ENCODE peak calls at places on chromosomes 16 and 17, in seven cellular contexts. W is cardiac muscle cell; D is stomach; Q is brain microvascular endothelial cell; H is heart left ventricle; U is adrenal gland; F is CD4-positive, CD25-positive, alpha-beta regulatory T cell. E is an unnamed sample.
A peak's percentile ranks its signal among the peaks of the same experiment; 100 is the strongest.

GRCh38 chr16:9138731-9139501 is 47.5 kb downstream of the HAPSTR1 start:
- DNase-seq in F (peak; percentile 44), U (peak; percentile 65), D (peak; percentile 67), H (peak; percentile 73), Q (peak; percentile 55), W (peak; percentile 73), E (no peak)

GRCh38 chr16:60110531-60110930 is 1376.4 kb upstream of the GOT2 start:
- DNase-seq in D (no peak), W (no peak), H (no peak), F (no peak), U (no peak), Q (no peak), E (no peak)

GRCh38 chr16:49003992-49004391 is 277.6 kb downstream of the CBLN1 start:
- DNase-seq in W (no peak), U (no peak), F (no peak), H (no peak), Q (no peak), D (no peak), E (no peak)

GRCh38 chr16:49635009-49635350 is 220.9 kb downstream of the ZNF423 start:
- DNase-seq in W (no peak), F (no peak), Q (no peak), H (no peak), D (no peak), U (no peak), E (no peak)

GRCh38 chr17:57553525-57553924 is 191.6 kb downstream of the CCDC182 start:
- DNase-seq in H (no peak), D (no peak), W (peak; percentile 83), Q (no peak), F (no peak), U (peak; percentile 87), E (no peak)

GRCh38 chr17:42679001-42679491 is 2.3 kb upstream of the PLEKHH3 start:
- DNase-seq in U (peak; percentile 36), W (peak; percentile 62), F (no peak), Q (peak; percentile 45), D (peak; percentile 63), H (no peak), E (no peak)

GRCh38 chr16:4217246-4218131 is 24.4 kb downstream of the SRL start:
- DNase-seq in U (no peak), Q (no peak), D (no peak), W (peak; percentile 70), H (peak; percentile 77), F (no peak), E (no peak)

GRCh38 chr16:932831-933330 is 37.9 kb downstream of the LMF1 start:
- DNase-seq in H (no peak), Q (no peak), F (no peak), U (no peak), D (no peak), W (no peak), E (no peak)

GRCh38 chr16:19438739-19439138 is 21.1 kb downstream of the TMC5 start:
- DNase-seq in D (no peak), W (no peak), F (no peak), H (no peak), U (no peak), Q (no peak), E (no peak)

GRCh38 chr17:72165202-72165972 is 44.6 kb downstream of the SOX9 start:
- DNase-seq in W (no peak), Q (no peak), F (no peak), U (no peak), H (no peak), D (no peak), E (no peak)

GRCh38 chr17:10162034-10162433 is 36.4 kb downstream of the GAS7 start:
- DNase-seq in D (no peak), F (no peak), U (no peak), Q (no peak), H (no peak), W (peak; percentile 34), E (no peak)

GRCh38 chr17:37079735-37080134 is 131.0 kb downstream of the AATF start:
- DNase-seq in U (no peak), H (no peak), W (peak; percentile 69), Q (peak; percentile 18), D (no peak), F (no peak), E (peak; percentile 46)

GRCh38 chr17:3573246-3574100 is 15.9 kb upstream of the TRPV3 start:
- DNase-seq in Q (no peak), F (no peak), U (no peak), W (no peak), H (no peak), D (no peak), E (no peak)

GRCh38 chr17:67601897-67602296 is 115.8 kb upstream of the NOL11 start:
- DNase-seq in U (no peak), F (no peak), Q (no peak), W (peak; percentile 33), H (no peak), D (no peak), E (no peak)

GRCh38 chr16:74309789-74310781 is 13.5 kb downstream of the PSMD7 start:
- DNase-seq in H (no peak), Q (peak; percentile 23), D (no peak), U (no peak), F (no peak), W (peak; percentile 70), E (no peak)

GRCh38 chr17:36851230-36851629 is 86.0 kb upstream of the LHX1 start:
- DNase-seq in F (no peak), H (no peak), D (no peak), W (no peak), Q (no peak), U (no peak), E (no peak)

GRCh38 chr17:4189280-4189679 is 46.3 kb downstream of the CYB5D2 start:
- DNase-seq in U (no peak), Q (no peak), D (no peak), H (no peak), F (no peak), W (no peak), E (no peak)

GRCh38 chr16:324451-325334 is 27.8 kb downstream of the AXIN1 start:
- DNase-seq in W (no peak), H (peak; percentile 37), Q (no peak), U (no peak), D (no peak), F (peak; percentile 70), E (no peak)

DNA sequence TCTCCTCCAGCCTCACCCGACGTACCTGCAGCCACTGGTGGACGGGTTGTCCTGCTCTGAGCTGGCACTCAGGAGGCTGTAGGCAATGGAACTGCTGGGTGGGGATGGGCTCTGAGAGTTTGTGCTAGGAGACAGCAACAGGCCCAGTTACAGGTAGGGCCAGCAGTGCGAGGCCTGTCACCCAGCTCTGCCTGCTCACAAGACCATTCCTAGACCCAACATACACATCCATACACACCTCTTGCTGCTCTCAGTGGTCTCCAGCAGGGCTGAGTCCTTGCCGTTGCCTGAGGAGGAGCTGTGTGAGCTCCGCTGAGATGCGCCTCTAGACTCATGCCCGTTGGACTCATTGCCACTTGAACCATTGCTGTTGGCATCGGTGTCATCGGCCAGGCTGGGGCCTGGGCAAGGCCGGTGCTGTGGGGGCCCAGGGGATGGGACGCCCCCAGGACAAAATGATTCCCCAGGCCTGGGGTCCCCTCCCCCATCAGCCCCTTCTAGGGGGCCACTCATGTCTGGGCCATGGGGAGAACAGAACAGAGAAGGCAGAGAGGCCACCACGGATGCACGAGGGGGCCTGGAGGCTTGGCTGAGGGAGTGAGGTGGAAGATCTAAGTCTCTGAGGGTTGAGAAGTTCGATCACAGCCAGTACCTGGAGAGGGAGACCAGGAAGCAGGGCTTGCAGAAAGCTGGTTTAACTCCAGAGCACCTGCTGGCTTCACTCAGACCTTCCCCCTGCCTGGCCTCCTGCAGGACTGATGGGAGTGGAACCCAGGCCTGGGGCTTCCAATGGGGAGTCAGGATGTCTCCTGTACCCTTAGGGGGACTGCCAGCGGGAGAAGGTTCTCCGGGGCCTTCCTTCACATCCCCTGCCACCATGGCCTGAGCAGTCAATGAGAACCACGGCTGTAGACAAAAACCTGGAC is 1.7 kb downstream of the PER1 start:
- DNase-seq in D (no peak), F (no peak), W (no peak), Q (no peak), H (no peak), U (no peak), E (no peak)
- H3K4me3 ChIP-seq in D (peak overlapping the region; percentile 85), F (peak overlapping the region; percentile 83), W (peak overlapping the region; percentile 64), Q (peak overlapping the region; percentile 99), H (peak overlapping the region; percentile 67), U (peak overlapping the region; percentile 93), E (peak overlapping the region; percentile 87)

DNA sequence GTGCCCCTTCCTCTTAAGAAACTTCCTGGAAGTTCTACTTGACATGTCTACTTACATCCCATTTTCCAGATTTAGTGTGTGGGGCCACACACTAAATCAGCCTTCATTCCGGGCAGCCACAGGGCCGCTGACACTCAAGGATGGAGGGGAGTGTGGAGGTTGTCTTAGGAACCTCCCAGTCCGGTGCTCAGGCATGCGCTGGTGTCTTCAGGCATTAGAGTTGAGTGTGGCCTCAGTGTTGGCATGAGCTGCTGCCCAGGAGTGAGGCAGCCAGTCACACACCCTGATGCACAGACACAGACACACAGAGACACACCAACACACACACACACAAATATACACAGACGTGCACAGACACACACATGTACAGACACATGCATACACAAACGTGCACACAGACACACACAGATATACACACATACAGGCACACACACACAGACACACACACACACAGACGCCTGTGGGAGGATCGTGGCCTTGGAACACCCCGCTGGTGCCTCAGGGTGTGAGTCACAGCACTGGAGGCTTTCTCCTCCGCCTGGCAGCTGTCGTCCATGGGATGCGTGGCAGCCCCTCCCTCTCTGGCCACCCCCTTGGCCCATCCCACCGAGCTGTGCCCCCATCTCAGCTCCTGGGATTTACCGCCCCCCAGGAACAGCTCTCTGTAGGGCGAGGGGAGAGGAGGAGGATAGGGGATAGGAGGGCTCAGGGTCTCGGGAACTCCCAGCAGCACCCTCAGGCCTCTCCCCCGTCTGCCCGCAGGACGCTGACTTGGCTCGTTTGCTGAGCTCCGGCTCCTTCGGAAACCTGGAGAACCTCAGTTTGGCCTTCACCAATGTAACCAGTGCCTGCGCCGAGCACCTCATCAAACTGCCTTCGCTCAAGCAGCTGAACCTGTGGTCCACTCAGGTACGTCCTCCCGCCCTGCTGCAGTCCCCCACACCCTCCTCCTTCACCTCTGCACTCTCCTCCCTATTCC is 75.6 kb upstream of the PLCG2 start:
- DNase-seq in W (peak; percentile 93), H (no peak), U (peak; percentile 83), Q (peak; percentile 94), F (no peak), D (no peak), E (peak; percentile 81)
- H3K4me3 ChIP-seq in W (no peak overlapping the region), H (no peak overlapping the region), U (no peak overlapping the region), Q (peak overlapping the region; percentile 41), F (no peak overlapping the region), D (no peak overlapping the region), E (peak overlapping the region; percentile 27)

GRCh38 chr16:85906349-85906748 is 7.4 kb downstream of the IRF8 start:
- DNase-seq in H (no peak), F (no peak), U (no peak), Q (no peak), D (no peak), W (no peak), E (no peak)
- H3K4me3 ChIP-seq in H (no peak overlapping the region), F (no peak overlapping the region), U (no peak overlapping the region), Q (no peak overlapping the region), D (no peak overlapping the region), W (no peak overlapping the region), E (no peak overlapping the region)

DNA sequence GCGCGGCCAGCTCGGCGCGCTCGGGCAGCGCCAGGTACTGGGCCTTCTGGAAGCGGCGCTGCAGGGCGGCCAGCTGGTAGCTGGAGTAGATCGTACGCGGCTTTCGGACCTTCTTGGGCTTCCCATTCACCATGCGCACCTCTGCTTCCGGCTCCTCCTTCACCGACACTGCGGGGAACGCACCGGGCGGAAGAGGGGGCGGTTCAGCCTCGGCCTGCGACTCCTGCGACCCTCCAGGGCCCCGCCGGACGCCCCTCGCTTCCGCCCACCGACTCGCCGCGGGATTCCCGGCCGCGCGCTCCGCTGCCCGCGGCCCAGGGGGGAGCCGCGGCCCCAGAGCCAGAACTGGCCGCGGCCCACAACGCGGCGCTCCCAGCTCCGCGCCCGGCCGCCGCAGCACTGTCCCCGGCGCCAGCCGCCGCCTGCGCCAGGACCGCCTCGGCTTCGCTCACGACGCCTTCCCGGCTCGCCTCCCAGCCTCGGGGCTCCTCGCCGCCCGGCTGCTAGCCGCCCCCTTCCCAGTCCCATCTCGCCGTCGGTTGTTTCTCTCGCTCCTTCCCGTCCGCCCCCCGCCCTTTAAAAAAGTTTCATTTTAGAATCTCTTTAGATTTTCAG is 1.5 kb downstream of the DLX3 start:
- DNase-seq in H (no peak), U (peak; percentile 31), Q (no peak), D (peak; percentile 43), W (peak; percentile 11), F (no peak), E (no peak)
- H3K4me3 ChIP-seq in H (peak overlapping the region; percentile 48), U (peak overlapping the region; percentile 74), Q (peak overlapping the region; percentile 24), D (peak overlapping the region; percentile 46), W (peak overlapping the region; percentile 29), F (peak overlapping the region; percentile 64), E (peak overlapping the region; percentile 30)

E was measured in skeletal muscle cell.